ENCODE peak calls at places on chromosomes 16 and 17, in four cellular contexts. I, P, D and K are unnamed samples.

GRCh38 chr17:74513987-74514631 is 17.2 kb downstream of the CD300LB start:
- DNase-seq in I (no peak), P (peak; percentile 44), D (no peak), K (peak; percentile 12)

GRCh38 chr16:10606607-10607006 is 26.2 kb upstream of the EMP2 start:
- DNase-seq in I (no peak), P (no peak), D (no peak), K (no peak)

GRCh38 chr16:2675021-2675420 is 7.3 kb upstream of the KCTD5 start:
- DNase-seq in I (no peak), P (no peak), D (no peak), K (no peak)

GRCh38 chr16:29743827-29744531 is 1.8 kb downstream of the C16orf54 start:
- DNase-seq in I (no peak), P (no peak), D (no peak), K (no peak)

GRCh38 chr17:42459983-42460300 is 1.3 kb downstream of the ATP6V0A1 start:
- DNase-seq in I (no peak), P (no peak), D (no peak), K (no peak)

GRCh38 chr16:10878644-10879498 is 1.9 kb downstream of the CIITA start:
- DNase-seq in I (peak; percentile 50), P (peak; percentile 48), D (peak; percentile 78), K (peak; percentile 43)

GRCh38 chr16:26981266-26981938 is 85.3 kb upstream of the C16orf82 start:
- DNase-seq in I (no peak), P (no peak), D (no peak), K (peak; percentile 74)

GRCh38 chr17:9729735-9730420 is 61.5 kb downstream of the DHRS7C start:
- DNase-seq in I (no peak), P (no peak), D (no peak), K (no peak)

GRCh38 chr16:23182675-23183485 is at the start of gene SCNN1G:
- DNase-seq in I (peak; percentile 27), P (peak; percentile 21), D (peak; percentile 67), K (no peak)

GRCh38 chr16:11717811-11718210 is 24.8 kb downstream of the TXNDC11 start:
- DNase-seq in I (no peak), P (no peak), D (no peak), K (no peak)

GRCh38 chr17:74182041-74182783 is 21.3 kb upstream of the RPL38 start:
- DNase-seq in I (no peak), P (peak; percentile 22), D (no peak), K (no peak)

GRCh38 chr17:68422821-68423220 is 34.5 kb downstream of the WIPI1 start:
- DNase-seq in I (no peak), P (no peak), D (no peak), K (no peak)

GRCh38 chr17:44097110-44097810 is 26.2 kb downstream of the HDAC5 start:
- DNase-seq in I (peak; percentile 79), P (peak; percentile 66), D (no peak), K (peak; percentile 94)

GRCh38 chr16:29943846-29944669 is 17.8 kb upstream of the TMEM219 start:
- DNase-seq in I (no peak), P (peak; percentile 44), D (peak; percentile 53), K (peak; percentile 95)

GRCh38 chr17:32792207-32792606 is 84.7 kb downstream of the MYO1D start:
- DNase-seq in I (no peak), P (no peak), D (no peak), K (no peak)

GRCh38 chr17:59046192-59046591 is 60.5 kb downstream of the TRIM37 start:
- DNase-seq in I (no peak), P (no peak), D (no peak), K (no peak)

GRCh38 chr16:4882633-4883285 is 35.5 kb downstream of the UBN1 start:
- DNase-seq in I (no peak), P (peak; percentile 64), D (peak; percentile 83), K (no peak)

GRCh38 chr16:27657811-27658210 is 107.9 kb downstream of the KATNIP start:
- DNase-seq in I (no peak), P (no peak), D (no peak), K (no peak)

GRCh38 chr16:68298312-68298711 is 12.4 kb downstream of the SLC7A6OS start:
- DNase-seq in I (no peak), P (no peak), D (no peak), K (no peak)

GRCh38 chr17:11506635-11507034 is 91.6 kb upstream of the DNAH9 start:
- DNase-seq in I (no peak), P (peak; percentile 49), D (no peak), K (peak; percentile 16)

GRCh38 chr17:73462830-73463229 is 151.0 kb upstream of the CDC42EP4 start:
- DNase-seq in I (no peak), P (no peak), D (no peak), K (no peak)

GRCh38 chr17:19833914-19834313 is 33.8 kb downstream of the ULK2 start:
- DNase-seq in I (no peak), P (no peak), D (no peak), K (no peak)

GRCh38 chr17:44222112-44222869 is 2.8 kb upstream of the UBTF start:
- DNase-seq in I (peak; percentile 81), P (peak; percentile 77), D (peak; percentile 78), K (peak; percentile 69)

GRCh38 chr16:47018223-47018891 is 44.9 kb upstream of the DNAJA2 start:
- DNase-seq in I (no peak), P (peak; percentile 74), D (peak; percentile 31), K (no peak)

GRCh38 chr17:41100081-41100480 is 1.9 kb downstream of the KRTAP4-16 start:
- DNase-seq in I (no peak), P (no peak), D (no peak), K (no peak)

GRCh38 chr16:73060216-73060615 is 12.3 kb upstream of the ZFHX3 start:
- DNase-seq in I (no peak), P (no peak), D (no peak), K (no peak)

GRCh38 chr16:75433732-75434413 is 570 bp upstream of the CFDP1 start:
- DNase-seq in I (no peak), P (peak; percentile 80), D (peak; percentile 74), K (peak; percentile 57)

GRCh38 chr16:68590201-68590994 is 51.3 kb downstream of the ZFP90 start:
- DNase-seq in I (peak; percentile 44), P (peak; percentile 80), D (peak; percentile 58), K (peak; percentile 41)

GRCh38 chr17:79074650-79075432 is at the start of gene ENGASE:
- DNase-seq in I (peak; percentile 97), P (peak; percentile 98), D (peak; percentile 94), K (peak; percentile 94)

GRCh38 chr17:3904486-3904885 is 11.6 kb upstream of the CAMKK1 start:
- DNase-seq in I (no peak), P (peak; percentile 69), D (no peak), K (no peak)

GRCh38 chr16:56289862-56290261 is 98.6 kb downstream of the GNAO1 start:
- DNase-seq in I (no peak), P (no peak), D (no peak), K (no peak)

GRCh38 chr17:44362964-44363612 is 565 bp downstream of the FAM171A2 start:
- DNase-seq in I (peak; percentile 24), P (no peak), D (no peak), K (peak; percentile 36)

GRCh38 chr17:76645481-76645880 is 1.9 kb upstream of the ST6GALNAC1 start:
- DNase-seq in I (no peak), P (peak; percentile 55), D (no peak), K (no peak)
- H3K4me3 ChIP-seq in I (no peak overlapping the region), P (no peak overlapping the region), D (no peak overlapping the region), K (no peak overlapping the region)

GRCh38 chr17:81912441-81913309 is 1.5 kb upstream of the PCYT2 start:
- DNase-seq in I (no peak), P (no peak), D (no peak), K (no peak)
- H3K36me3 ChIP-seq in I (peaks cover 32% of the 10 kb centered on the region), P (peaks cover 16% of the 10 kb centered on the region), D (peaks cover 10% of the 10 kb centered on the region), K (peaks cover 44% of the 10 kb centered on the region)

DNA sequence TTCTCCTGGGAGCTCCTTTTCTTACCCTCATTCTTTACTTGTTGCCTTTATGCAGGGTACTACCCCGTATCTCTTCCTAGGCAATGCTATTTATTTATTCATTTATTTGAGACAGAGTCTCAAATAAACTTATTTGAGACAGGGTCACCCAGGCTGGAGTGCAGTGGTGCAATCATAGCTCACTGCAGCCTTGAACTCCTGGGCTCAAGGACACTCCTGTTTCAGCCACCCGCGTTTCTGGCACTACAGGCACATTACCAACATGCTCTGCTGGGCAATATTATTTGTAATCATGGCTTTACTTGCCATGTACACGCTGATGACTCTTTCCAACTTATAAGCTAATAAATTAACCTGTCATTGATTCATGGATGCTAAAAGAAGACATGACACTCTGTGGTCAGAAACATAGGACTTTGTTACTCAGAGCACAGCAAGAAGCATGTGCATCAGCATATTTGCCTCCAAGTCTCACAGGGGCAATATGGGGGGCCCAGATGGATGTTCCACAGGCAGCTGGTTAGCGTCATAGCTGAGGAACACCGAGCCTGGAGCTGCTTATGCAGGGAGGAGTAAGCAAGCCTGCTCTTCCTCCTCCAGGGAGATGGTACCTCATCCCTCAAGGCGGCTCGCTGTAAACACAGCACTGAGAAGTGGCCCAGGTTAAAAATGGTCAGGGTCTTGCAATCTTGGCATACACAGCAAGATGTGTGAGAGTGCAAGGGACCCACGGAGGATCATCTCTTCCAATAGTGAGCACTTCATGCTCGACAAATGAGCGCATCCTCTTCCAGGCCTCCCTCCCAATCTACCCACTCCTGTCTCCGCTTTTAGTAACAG is 4.2 kb upstream of the LRRC75A start:
- DNase-seq in I (no peak), P (no peak), D (no peak), K (no peak)
- H3K27me3 ChIP-seq in I (no peaks in the 10 kb centered on the region), P (no peaks in the 10 kb centered on the region), D (peaks cover 3% of the 10 kb centered on the region), K (no peaks in the 10 kb centered on the region)

GRCh38 chr17:48756816-48757215 is 28.3 kb upstream of the HOXB13 start:
- DNase-seq in I (no peak), P (no peak), D (no peak), K (peak; percentile 96)
- H3K4me3 ChIP-seq in I (no peak overlapping the region), P (no peak overlapping the region), D (no peak overlapping the region), K (no peak overlapping the region)